ENCODE peak calls at places on chromosome 3, in seven cellular contexts. H is SK-N-SH, N is HepG2, T is H1, A is K562, R is GM12891, V is GM12878. X is an unnamed sample.

GRCh38 chr3:61574854-61575253 is 13.5 kb downstream of the PTPRG start:
- DNase-seq in R (no peak), T (peak), V (no peak), H (no peak), N (no peak), A (no peak), X (no peak)

GRCh38 chr3:143002727-143003126 is 1.4 kb downstream of the U2SURP start:
- DNase-seq in H (no peak), N (no peak), R (no peak), V (no peak), T (no peak), A (no peak), X (no peak)

GRCh38 chr3:74561881-74562280 is 52.6 kb downstream of the CNTN3 start:
- DNase-seq in H (no peak), A (no peak), T (no peak), R (no peak), N (no peak), V (no peak), X (no peak)

GRCh38 chr3:17091895-17092294 is 207.1 kb downstream of the PLCL2 start:
- DNase-seq in R (no peak), T (no peak), H (no peak), A (no peak), V (no peak), N (no peak), X (no peak)

GRCh38 chr3:23928525-23928924 is 11.6 kb downstream of the RPL15 start:
- DNase-seq in T (no peak), R (no peak), H (no peak), V (no peak), A (no peak), N (no peak), X (no peak)

GRCh38 chr3:13290941-13291340 is 129.2 kb downstream of the NUP210 start:
- DNase-seq in T (no peak), A (no peak), H (no peak), R (no peak), V (no peak), N (no peak), X (no peak)

GRCh38 chr3:43221076-43221475 is 65.3 kb upstream of the SNRK start:
- DNase-seq in T (no peak), A (no peak), H (no peak), R (no peak), V (no peak), N (no peak), X (no peak)

GRCh38 chr3:9135930-9136525 is 113.4 kb downstream of the SRGAP3 start:
- DNase-seq in T (peak), R (no peak), V (no peak), A (peak), H (peak), N (no peak), X (no peak)

GRCh38 chr3:169147246-169148008 is 516.1 kb downstream of the MECOM start:
- DNase-seq in A (peak), V (no peak), H (peak), T (peak), N (no peak), R (no peak), X (no peak)

GRCh38 chr3:49719214-49719884 is at the start of gene AMIGO3:
- DNase-seq in V (peak), R (peak), T (peak), A (peak), H (peak), N (no peak), X (peak)

GRCh38 chr3:18389108-18389733 is 35.9 kb downstream of the SATB1 start:
- DNase-seq in R (no peak), H (peak), N (peak), A (no peak), V (no peak), T (no peak), X (no peak)

GRCh38 chr3:172557515-172558220 is 34.4 kb upstream of the TNFSF10 start:
- DNase-seq in H (no peak), V (no peak), T (no peak), R (no peak), N (peak), A (no peak), X (no peak)

GRCh38 chr3:38247366-38248035 is 18.1 kb upstream of the SLC22A13 start:
- DNase-seq in N (peak), A (no peak), T (no peak), V (no peak), H (no peak), R (no peak), X (no peak)

GRCh38 chr3:138694287-138695007 is 85.9 kb downstream of the FAIM start:
- DNase-seq in H (no peak), N (no peak), T (no peak), V (no peak), A (peak), R (no peak), X (no peak)

GRCh38 chr3:124890573-124891190 is 3.5 kb upstream of the ITGB5 start:
- DNase-seq in H (no peak), A (no peak), N (no peak), R (no peak), V (no peak), T (no peak), X (no peak)

GRCh38 chr3:178767558-178767957 is 231.3 kb downstream of the KCNMB2 start:
- DNase-seq in A (no peak), R (no peak), T (no peak), N (no peak), H (no peak), V (no peak), X (no peak)

GRCh38 chr3:109033000-109033660 is 79.5 kb upstream of the GUCA1C start:
- DNase-seq in R (no peak), T (no peak), N (no peak), H (no peak), A (no peak), V (no peak), X (no peak)

GRCh38 chr3:159987291-159987711 is 1.3 kb upstream of the IL12A start:
- DNase-seq in N (no peak), R (no peak), H (no peak), A (no peak), V (no peak), T (no peak), X (no peak)

GRCh38 chr3:142027713-142028112 is 121.6 kb downstream of the TFDP2 start:
- DNase-seq in T (no peak), H (peak), V (no peak), R (no peak), A (no peak), N (no peak), X (no peak)

GRCh38 chr3:125148836-125149235 is 63.7 kb downstream of the SLC12A8 start:
- DNase-seq in A (no peak), N (no peak), R (no peak), H (no peak), V (no peak), T (no peak), X (no peak)

GRCh38 chr3:54159917-54160316 is 37.6 kb downstream of the CACNA2D3 start:
- DNase-seq in V (no peak), N (no peak), T (no peak), R (no peak), A (no peak), H (no peak), X (no peak)

GRCh38 chr3:31550452-31551251 is 17.9 kb downstream of the STT3B start:
- DNase-seq in A (no peak), N (peak), T (no peak), V (no peak), R (no peak), H (peak), X (no peak)

GRCh38 chr3:167198949-167199348 is 181.1 kb downstream of the ZBBX start:
- DNase-seq in V (peak), R (no peak), T (no peak), A (no peak), N (no peak), H (no peak), X (no peak)

GRCh38 chr3:113746955-113747718 is at the start of gene ATP6V1A:
- DNase-seq in T (peak), H (peak), V (no peak), R (peak), N (peak), A (peak), X (peak)

GRCh38 chr3:183046883-183047282 is 52.4 kb downstream of the MCCC1 start:
- DNase-seq in T (no peak), N (no peak), R (no peak), V (no peak), H (no peak), A (no peak), X (no peak)

DNA sequence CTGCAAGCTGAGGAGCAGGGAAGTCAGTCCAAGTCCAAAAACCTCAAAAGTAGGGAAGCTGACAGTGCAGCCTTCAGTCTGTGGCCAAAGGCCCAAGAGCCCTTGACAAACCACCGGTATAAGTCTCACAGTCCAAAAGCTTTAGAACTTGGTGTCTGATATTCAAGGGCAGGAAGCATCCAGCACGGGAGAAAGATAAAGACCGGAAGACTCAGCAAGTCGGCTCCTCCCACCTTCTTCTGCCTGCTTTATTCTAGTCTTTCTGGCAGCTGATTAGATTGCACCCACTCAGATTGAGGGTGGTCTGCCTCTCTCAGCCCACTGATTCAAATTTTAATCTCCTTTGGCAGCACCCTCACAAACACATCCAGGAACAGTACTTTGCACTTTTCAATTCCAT is 43.5 kb downstream of the CD200 start:
- DNase-seq in N (no peak), V (no peak), R (no peak), T (no peak), H (no peak), A (no peak), X (no peak)
- TF ChIP-seq POLR2AphosphoS5 in N (no peak), V (no peak), R (no peak), T (no peak), H (no peak), A (no peak), X (no peak)

GRCh38 chr3:30186741-30187219 is 419.6 kb upstream of the TGFBR2 start:
- DNase-seq in A (no peak), R (no peak), N (no peak), V (no peak), T (no peak), H (peak), X (no peak)

GRCh38 chr3:30185872-30186271 is 420.5 kb upstream of the TGFBR2 start:
- DNase-seq in T (no peak), V (no peak), R (no peak), A (no peak), H (no peak), N (no peak), X (no peak)

GRCh38 chr3:30187366-30187765 is 419.0 kb upstream of the TGFBR2 start:
- DNase-seq in T (no peak), A (no peak), V (no peak), H (no peak), R (no peak), N (no peak), X (no peak)

GRCh38 chr3:30184102-30184810 is 422.1 kb upstream of the TGFBR2 start:
- DNase-seq in R (no peak), V (no peak), T (no peak), A (no peak), N (no peak), H (no peak), X (no peak)

DNA sequence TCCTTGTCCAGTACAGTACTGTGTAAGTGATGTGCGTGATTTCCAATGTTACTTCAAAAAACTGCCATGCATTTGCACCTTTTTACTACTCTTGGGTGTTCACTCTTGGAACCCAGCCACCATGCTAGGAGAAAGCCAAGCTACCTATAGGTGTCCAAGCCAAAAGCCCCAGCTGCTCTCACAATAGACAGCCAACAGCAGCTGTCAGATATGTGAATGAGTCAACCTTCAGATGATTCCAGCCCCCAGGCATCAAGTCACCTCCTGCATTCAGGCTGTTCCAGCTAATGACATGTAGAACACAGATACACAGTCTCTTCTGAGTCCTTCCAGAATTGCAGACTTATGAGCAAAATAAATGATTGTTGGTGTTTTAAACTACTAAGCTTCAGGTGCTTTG is 417.7 kb upstream of the TGFBR2 start:
- DNase-seq in V (no peak), H (no peak), R (no peak), N (no peak), A (no peak), T (no peak), X (no peak)
- TF ChIP-seq TAF1 in V (no peak), H (no peak), R (no peak), N (no peak), A (no peak), T (no peak), X (no peak)

GRCh38 chr3:114893361-114893760 is 253.7 kb downstream of the ZBTB20 start:
- DNase-seq in H (no peak), V (no peak), T (no peak), N (no peak), A (no peak), R (no peak), X (no peak)
- TF ChIP-seq POLR2AphosphoS5 in H (no peak), V (no peak), T (no peak), N (no peak), A (no peak), R (no peak), X (no peak)

DNA sequence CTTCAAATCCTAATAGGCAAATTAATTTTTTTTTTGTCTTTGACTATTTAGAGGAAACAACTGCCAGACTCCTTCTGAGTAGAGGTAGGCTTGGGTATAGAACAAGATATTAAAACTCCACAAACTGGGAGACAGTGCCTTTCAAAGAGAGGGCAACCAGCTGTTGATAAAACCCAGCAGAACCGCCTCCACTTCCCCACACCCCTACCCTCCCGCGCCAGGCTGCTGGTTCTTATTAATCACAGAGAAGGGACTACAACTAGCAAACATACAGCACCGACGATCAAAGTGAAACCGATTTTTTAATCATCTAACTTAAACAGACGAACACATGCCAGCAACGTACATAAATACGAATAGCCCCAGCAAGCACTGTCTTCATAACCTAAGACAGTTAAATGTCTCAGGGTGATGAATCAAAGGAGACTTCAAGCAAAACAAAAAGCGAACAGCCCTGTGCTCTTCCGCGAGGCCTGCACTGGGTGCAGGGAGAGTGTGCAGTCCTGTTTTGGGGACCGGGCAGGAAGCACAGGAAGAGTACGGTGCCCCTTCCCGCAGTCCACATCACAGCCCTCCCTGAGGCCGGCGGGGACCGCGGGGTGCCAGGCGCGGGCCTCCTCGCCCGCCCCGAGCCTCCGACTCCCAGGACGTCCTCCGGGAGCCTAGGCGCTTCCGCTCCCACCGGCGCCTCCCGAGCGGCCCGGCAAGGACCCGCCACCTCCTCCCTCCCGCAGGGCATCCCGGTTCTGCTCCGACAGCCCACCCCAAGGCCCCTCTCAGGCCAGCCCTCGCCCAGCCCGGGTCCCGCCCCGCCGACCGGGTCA is 75.1 kb upstream of the VGLL4 start:
- DNase-seq in N (peak), V (no peak), T (peak), A (no peak), H (peak), R (peak), X (peak)
- TF ChIP-seq TAF1 in N (no peak), V (no peak), T (no peak), A (no peak), H (no peak), R (no peak), X (no peak)

DNA sequence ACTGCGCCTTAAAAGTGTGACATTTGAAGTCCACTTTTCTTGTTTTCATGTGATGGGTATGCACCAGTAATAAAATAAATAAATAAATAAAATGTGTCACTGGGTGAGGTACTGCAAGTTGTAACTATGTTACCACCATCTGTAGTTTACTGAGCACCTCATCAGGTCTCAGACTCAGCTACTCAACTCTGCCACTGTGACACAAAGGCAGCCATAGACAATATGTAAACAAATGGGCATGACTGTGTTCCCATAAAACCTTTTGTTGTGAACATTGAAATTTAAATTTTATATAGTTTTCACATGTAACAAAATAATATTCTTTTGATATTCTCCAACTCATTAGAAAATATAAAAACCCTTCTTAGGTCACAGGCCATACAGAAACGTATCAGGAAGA is 120.1 kb downstream of the DNAJB8 start:
- DNase-seq in T (no peak), A (no peak), R (no peak), H (no peak), N (no peak), V (no peak), X (no peak)
- TF ChIP-seq POLR2AphosphoS5 in T (no peak), A (no peak), R (no peak), H (no peak), N (no peak), V (no peak), X (no peak)

DNA sequence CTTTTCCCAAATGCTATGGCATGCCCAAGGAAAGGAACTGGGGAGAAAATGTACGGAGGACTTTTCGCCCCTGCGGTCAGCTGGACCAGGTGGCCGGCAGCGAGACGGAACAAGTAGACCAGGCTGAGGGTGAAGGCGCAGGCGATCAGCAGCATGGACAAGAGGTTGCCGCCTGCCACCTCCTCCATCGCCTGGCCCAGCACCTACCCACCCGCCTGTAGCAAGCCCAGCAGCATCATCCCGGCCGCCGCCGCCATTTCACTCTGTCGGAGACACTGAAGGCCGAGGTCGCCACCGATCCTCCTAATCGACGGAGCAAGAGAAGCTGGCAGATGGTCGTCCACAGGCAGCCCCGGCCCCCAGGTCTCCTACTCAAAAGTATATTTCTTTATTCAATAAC is 1046.3 kb upstream of the GBE1 start:
- DNase-seq in H (no peak), A (no peak), N (no peak), R (no peak), V (no peak), T (no peak), X (no peak)
- TF ChIP-seq TAF1 in H (no peak), A (no peak), N (no peak), R (no peak), V (no peak), T (no peak), X (no peak)

X was measured in GM12892.